ENCODE peak calls at places on chromosome 11, in ten cellular contexts. W is WTC11; U is PC-3; B is fibroblast of the conjunctiva; V is A549; N is cardiac fibroblast; E is gastrocnemius medialis; I is stimulated activated CD4-positive, alpha-beta T cell treated with anti-CD3 and anti-CD28 coated beads, TNF-alpha, amount 100 ng/mL, for 24 hours; C is stimulated activated CD8-positive, alpha-beta memory T cell treated with anti-CD3 and anti-CD28 coated beads, Interleukin-15, amount 100 ng/mL, for 1 hour; T is activated CD8-positive, alpha-beta memory T cell treated with anti-CD3 and anti-CD28 coated beads, Interleukin-2, amount 50 U/mL, for 48 hours. L is an unnamed sample.

GRCh38 chr11:75918295-75918694 is 103.3 kb downstream of the UVRAG start:
- DNase-seq in V (no peak), I (no peak), E (no peak), U (no peak), W (no peak), B (no peak), C (no peak), N (no peak), T (no peak), L (no peak)

GRCh38 chr11:27347949-27348879 is 14.8 kb downstream of the CCDC34 start:
- DNase-seq in N (no peak), W (no peak), C (no peak), T (no peak), E (no peak), U (peak; percentile 47), I (no peak), V (peak; percentile 61), B (no peak), L (peak; percentile 84)

GRCh38 chr11:12598330-12599256 is 75.6 kb upstream of the TEAD1 start:
- DNase-seq in N (peak; percentile 50), B (no peak), E (no peak), W (no peak), U (no peak), C (no peak), V (no peak), I (no peak), T (no peak), L (no peak)

GRCh38 chr11:11538277-11538960 is 83.4 kb downstream of the GALNT18 start:
- DNase-seq in N (no peak), T (no peak), V (no peak), U (no peak), W (no peak), C (no peak), E (no peak), I (no peak), B (no peak), L (no peak)

GRCh38 chr11:40129276-40129675 is 1330.2 kb downstream of the LRRC4C start:
- DNase-seq in E (no peak), I (no peak), W (no peak), T (no peak), C (no peak), N (no peak), V (peak; percentile 9), B (no peak), U (peak; percentile 39), L (peak; percentile 58)

GRCh38 chr11:125074511-125075241 is 11.6 kb downstream of the SLC37A2 start:
- DNase-seq in W (no peak), T (no peak), C (no peak), N (no peak), V (no peak), B (no peak), U (no peak), E (no peak), I (no peak), L (no peak)

GRCh38 chr11:44939673-44940072 is 11.0 kb downstream of the TP53I11 start:
- DNase-seq in B (no peak), V (no peak), U (no peak), E (no peak), C (no peak), T (no peak), N (no peak), W (no peak), I (no peak), L (peak; percentile 80)

GRCh38 chr11:114263510-114264170 is 32.6 kb upstream of the NNMT start:
- DNase-seq in N (no peak), E (no peak), W (no peak), C (no peak), U (no peak), T (no peak), B (no peak), V (no peak), I (no peak), L (no peak)

GRCh38 chr11:46234261-46234660 is 43.2 kb upstream of the CREB3L1 start:
- DNase-seq in C (no peak), T (no peak), V (no peak), B (no peak), W (no peak), E (no peak), I (no peak), N (no peak), U (no peak), L (peak; percentile 43)

GRCh38 chr11:786235-787083 is 3.4 kb downstream of the CEND1 start:
- DNase-seq in W (no peak), I (no peak), B (no peak), N (no peak), T (no peak), V (no peak), U (no peak), E (no peak), C (no peak), L (no peak)

GRCh38 chr11:85752890-85753581 is 57.9 kb downstream of the SYTL2 start:
- DNase-seq in E (no peak), V (no peak), W (no peak), U (no peak), I (peak; percentile 80), C (peak; percentile 74), T (peak; percentile 82), B (no peak), N (no peak), L (no peak)

GRCh38 chr11:26149585-26149984 is 182.3 kb upstream of the ANO3 start:
- DNase-seq in V (no peak), C (no peak), B (no peak), U (no peak), W (no peak), I (no peak), N (no peak), E (no peak), T (no peak), L (no peak)

GRCh38 chr11:5809122-5809519 is 397 bp downstream of the OR52N2 start:
- DNase-seq in W (no peak), T (no peak), B (no peak), C (no peak), I (no peak), V (no peak), N (peak; percentile 5), U (no peak), E (no peak), L (no peak)

GRCh38 chr11:123510579-123510905 is 80.5 kb downstream of the GRAMD1B start:
- DNase-seq in I (no peak), C (no peak), T (no peak), N (no peak), E (no peak), B (no peak), W (no peak), U (no peak), V (no peak), L (no peak)

GRCh38 chr11:63445720-63446119 is 45.2 kb downstream of the PLAAT5 start:
- DNase-seq in V (no peak), E (no peak), I (peak; percentile 2), U (peak; percentile 58), N (peak; percentile 60), B (no peak), T (peak; percentile 52), W (no peak), C (no peak), L (no peak)

GRCh38 chr11:27610287-27610686 is 90.0 kb downstream of the BDNF start:
- DNase-seq in E (no peak), N (no peak), U (no peak), V (no peak), I (no peak), T (no peak), B (no peak), W (no peak), C (no peak), L (peak; percentile 44)

GRCh38 chr11:103491777-103492176 is 382.6 kb downstream of the DYNC2H1 start:
- DNase-seq in W (peak; percentile 19), U (peak; percentile 17), N (no peak), B (no peak), I (no peak), T (no peak), C (no peak), E (no peak), V (peak; percentile 6), L (peak; percentile 83)

GRCh38 chr11:68358416-68358815 is 46.0 kb downstream of the LRP5 start:
- DNase-seq in I (no peak), W (no peak), T (no peak), N (no peak), C (no peak), V (no peak), U (no peak), B (no peak), E (no peak), L (no peak)